ENCODE peak calls at places on chromosomes 7 and 10, in ten cellular contexts. Z is hypothalamus, C is GM10248, D is ureter, P is GM04504, A is NCI-H460, U is ELR, L is T follicular helper cell, G is ACHN, R is left lobe of liver. H is an unnamed sample.

GRCh38 chr7:98474558-98474957 is 73.7 kb upstream of the BAIAP2L1 start:
- DNase-seq in Z (no peak), C (no peak), D (no peak), P (no peak), A (peak; percentile 21), U (no peak), L (no peak), G (no peak), R (no peak), H (no peak)

GRCh38 chr7:156984209-156984891 is 26.1 kb downstream of the MNX1 start:
- DNase-seq in Z (no peak), C (no peak), D (no peak), P (peak; percentile 89), A (no peak), U (peak; percentile 35), L (no peak), G (no peak), R (no peak), H (peak; percentile 60)

GRCh38 chr7:10121641-10122040 is 852.0 kb upstream of the PHF14 start:
- DNase-seq in Z (peak; percentile 2), C (no peak), D (no peak), P (no peak), A (no peak), U (no peak), L (no peak), G (no peak), R (no peak), H (no peak)

GRCh38 chr7:1298938-1299885 is 66.5 kb downstream of the UNCX start:
- DNase-seq in Z (no peak), C (no peak), D (no peak), P (no peak), A (no peak), U (no peak), L (no peak), G (no peak), R (no peak), H (no peak)

GRCh38 chr10:119498889-119499864 is 43.3 kb downstream of the RGS10 start:
- DNase-seq in Z (no peak), C (no peak), D (no peak), P (no peak), A (no peak), U (no peak), L (no peak), G (peak; percentile 55), R (no peak), H (no peak)

GRCh38 chr10:69438531-69439349 is 12.5 kb upstream of the TSPAN15 start:
- DNase-seq in Z (no peak), C (no peak), D (no peak), P (peak; percentile 36), A (peak; percentile 64), U (peak; percentile 93), L (no peak), G (peak; percentile 67), R (no peak), H (no peak)

GRCh38 chr7:136049117-136049516 is 72.0 kb upstream of the MTPN start:
- DNase-seq in Z (no peak), C (no peak), D (no peak), P (no peak), A (no peak), U (no peak), L (no peak), G (no peak), R (no peak), H (no peak)

GRCh38 chr7:80721880-80722595 is 83.6 kb downstream of the CD36 start:
- DNase-seq in Z (no peak), C (no peak), D (no peak), P (no peak), A (peak; percentile 67), U (peak; percentile 91), L (no peak), G (peak; percentile 91), R (no peak), H (no peak)

GRCh38 chr10:124574456-124575070 is 112.9 kb downstream of the LHPP start:
- DNase-seq in Z (no peak), C (no peak), D (no peak), P (no peak), A (no peak), U (no peak), L (no peak), G (no peak), R (no peak), H (no peak)

GRCh38 chr7:28093617-28094232 is 86.9 kb downstream of the JAZF1 start:
- DNase-seq in Z (peak; percentile 26), C (peak; percentile 29), D (peak; percentile 63), P (peak; percentile 57), A (peak; percentile 85), U (peak; percentile 80), L (peak; percentile 4), G (peak; percentile 87), R (peak; percentile 66), H (peak; percentile 78)

GRCh38 chr10:121531076-121531829 is 67.0 kb downstream of the FGFR2 start:
- DNase-seq in Z (peak; percentile 30), C (no peak), D (no peak), P (no peak), A (no peak), U (no peak), L (no peak), G (no peak), R (peak; percentile 78), H (peak; percentile 43)

GRCh38 chr7:47320296-47320695 is 261.6 kb downstream of the TNS3 start:
- DNase-seq in Z (no peak), C (no peak), D (no peak), P (no peak), A (no peak), U (peak; percentile 58), L (no peak), G (no peak), R (no peak), H (no peak)

GRCh38 chr10:102230264-102230860 is 4.3 kb downstream of the ELOVL3 start:
- DNase-seq in Z (no peak), C (peak; percentile 42), D (no peak), P (no peak), A (peak; percentile 49), U (peak; percentile 78), L (no peak), G (peak; percentile 87), R (no peak), H (no peak)

GRCh38 chr10:107899075-107899474 is 734.6 kb upstream of the SORCS1 start:
- DNase-seq in Z (no peak), C (no peak), D (no peak), P (no peak), A (no peak), U (peak; percentile 41), L (no peak), G (no peak), R (no peak), H (no peak)

GRCh38 chr7:100895956-100896742 is 461 bp upstream of the ACHE start:
- DNase-seq in Z (peak; percentile 35), C (no peak), D (peak; percentile 49), P (no peak), A (no peak), U (no peak), L (no peak), G (peak; percentile 50), R (peak; percentile 77), H (no peak)

GRCh38 chr7:121547341-121548092 is 151.4 kb upstream of the FAM3C start:
- DNase-seq in Z (no peak), C (peak; percentile 51), D (no peak), P (peak; percentile 23), A (peak; percentile 70), U (peak; percentile 79), L (no peak), G (peak; percentile 84), R (no peak), H (no peak)